ENCODE peak calls at places on chromosomes 3 and 15, in nine cellular contexts. One of them, this sample, is unnamed.

GRCh38 chr3:128066111-128066510 is 13.9 kb downstream of the SEC61A1 start:
- DNase-seq in sigmoid colon: no peak
- DNase-seq in HepG2: no peak
- DNase-seq in left lung: no peak
- DNase-seq in HCT116: no peak
- DNase-seq in GM23248: no peak
- DNase-seq in cardiac muscle cell: no peak
- DNase-seq in Peyer's patch: no peak
- DNase-seq in adrenal gland: no peak
- DNase-seq in this sample: no peak

GRCh38 chr3:187066228-187066995 is 72.9 kb downstream of the RPL39L start:
- DNase-seq in sigmoid colon: no peak
- DNase-seq in HepG2: peak; percentile 65
- DNase-seq in left lung: no peak
- DNase-seq in HCT116: peak; percentile 47
- DNase-seq in GM23248: peak; percentile 40
- DNase-seq in cardiac muscle cell: peak; percentile 60
- DNase-seq in Peyer's patch: no peak
- DNase-seq in adrenal gland: no peak
- DNase-seq in this sample: no peak

GRCh38 chr3:47394140-47394855 is 13.5 kb downstream of the PTPN23 start:
- DNase-seq in sigmoid colon: no peak
- DNase-seq in HepG2: peak; percentile 85
- DNase-seq in left lung: no peak
- DNase-seq in HCT116: no peak
- DNase-seq in GM23248: no peak
- DNase-seq in cardiac muscle cell: peak; percentile 54
- DNase-seq in Peyer's patch: no peak
- DNase-seq in adrenal gland: peak; percentile 58
- DNase-seq in this sample: no peak

GRCh38 chr15:72341361-72341760 is 21.4 kb upstream of the CELF6 start:
- DNase-seq in sigmoid colon: no peak
- DNase-seq in HepG2: no peak
- DNase-seq in left lung: no peak
- DNase-seq in HCT116: peak; percentile 7
- DNase-seq in GM23248: peak; percentile 15
- DNase-seq in cardiac muscle cell: peak; percentile 63
- DNase-seq in Peyer's patch: no peak
- DNase-seq in adrenal gland: no peak
- DNase-seq in this sample: no peak

GRCh38 chr15:32998979-32999677 is 195.4 kb downstream of the FMN1 start:
- DNase-seq in sigmoid colon: peak; percentile 86
- DNase-seq in HepG2: no peak
- DNase-seq in left lung: no peak
- DNase-seq in HCT116: no peak
- DNase-seq in GM23248: no peak
- DNase-seq in cardiac muscle cell: no peak
- DNase-seq in Peyer's patch: no peak
- DNase-seq in adrenal gland: no peak
- DNase-seq in this sample: no peak

GRCh38 chr15:68028137-68028771 is 25.9 kb upstream of the PIAS1 start:
- DNase-seq in sigmoid colon: no peak
- DNase-seq in HepG2: no peak
- DNase-seq in left lung: no peak
- DNase-seq in HCT116: no peak
- DNase-seq in GM23248: peak; percentile 9
- DNase-seq in cardiac muscle cell: no peak
- DNase-seq in Peyer's patch: no peak
- DNase-seq in adrenal gland: no peak
- DNase-seq in this sample: no peak

GRCh38 chr3:58952128-58952917 is 97.5 kb downstream of the CFAP20DC start:
- DNase-seq in sigmoid colon: no peak
- DNase-seq in HepG2: no peak
- DNase-seq in left lung: no peak
- DNase-seq in HCT116: no peak
- DNase-seq in GM23248: peak; percentile 33
- DNase-seq in cardiac muscle cell: no peak
- DNase-seq in Peyer's patch: no peak
- DNase-seq in adrenal gland: no peak
- DNase-seq in this sample: no peak

GRCh38 chr3:52930748-52931147 is 33.4 kb upstream of the STIMATE start:
- DNase-seq in sigmoid colon: no peak
- DNase-seq in HepG2: no peak
- DNase-seq in left lung: no peak
- DNase-seq in HCT116: no peak
- DNase-seq in GM23248: no peak
- DNase-seq in cardiac muscle cell: no peak
- DNase-seq in Peyer's patch: no peak
- DNase-seq in adrenal gland: no peak
- DNase-seq in this sample: no peak

GRCh38 chr15:64599226-64599625 is 138.8 kb downstream of the ZNF609 start:
- DNase-seq in sigmoid colon: no peak
- DNase-seq in HepG2: no peak
- DNase-seq in left lung: no peak
- DNase-seq in HCT116: no peak
- DNase-seq in GM23248: no peak
- DNase-seq in cardiac muscle cell: no peak
- DNase-seq in Peyer's patch: no peak
- DNase-seq in adrenal gland: no peak
- DNase-seq in this sample: no peak

GRCh38 chr3:185960518-185961288 is 22.9 kb upstream of the TRA2B start:
- DNase-seq in sigmoid colon: no peak
- DNase-seq in HepG2: peak; percentile 82
- DNase-seq in left lung: no peak
- DNase-seq in HCT116: no peak
- DNase-seq in GM23248: peak; percentile 50
- DNase-seq in cardiac muscle cell: no peak
- DNase-seq in Peyer's patch: no peak
- DNase-seq in adrenal gland: no peak
- DNase-seq in this sample: no peak
- H3K4me3 ChIP-seq in sigmoid colon: no peak overlapping the region
- H3K4me3 ChIP-seq in HepG2: peak overlapping the region; percentile 53
- H3K4me3 ChIP-seq in left lung: peak overlapping the region; percentile 19
- H3K4me3 ChIP-seq in HCT116: no peak overlapping the region
- H3K4me3 ChIP-seq in GM23248: peak overlapping the region; percentile 63
- H3K4me3 ChIP-seq in cardiac muscle cell: no peak overlapping the region
- H3K4me3 ChIP-seq in Peyer's patch: peak overlapping the region; percentile 36
- H3K4me3 ChIP-seq in adrenal gland: no peak overlapping the region
- H3K4me3 ChIP-seq in this sample: no peak overlapping the region

GRCh38 chr3:27714692-27715453 is 7.2 kb downstream of the EOMES start:
- DNase-seq in sigmoid colon: no peak
- DNase-seq in HepG2: peak; percentile 18
- DNase-seq in left lung: peak; percentile 84
- DNase-seq in HCT116: no peak
- DNase-seq in GM23248: peak; percentile 46
- DNase-seq in cardiac muscle cell: peak; percentile 68
- DNase-seq in Peyer's patch: peak; percentile 73
- DNase-seq in adrenal gland: no peak
- DNase-seq in this sample: no peak

GRCh38 chr3:27713066-27713400 is 9.1 kb downstream of the EOMES start:
- DNase-seq in sigmoid colon: no peak
- DNase-seq in HepG2: no peak
- DNase-seq in left lung: peak; percentile 37
- DNase-seq in HCT116: no peak
- DNase-seq in GM23248: no peak
- DNase-seq in cardiac muscle cell: no peak
- DNase-seq in Peyer's patch: no peak
- DNase-seq in adrenal gland: no peak
- DNase-seq in this sample: no peak

GRCh38 chr3:27713435-27713880 is 8.7 kb downstream of the EOMES start:
- DNase-seq in sigmoid colon: no peak
- DNase-seq in HepG2: no peak
- DNase-seq in left lung: peak; percentile 64
- DNase-seq in HCT116: no peak
- DNase-seq in GM23248: peak; percentile 41
- DNase-seq in cardiac muscle cell: peak; percentile 16
- DNase-seq in Peyer's patch: no peak
- DNase-seq in adrenal gland: no peak
- DNase-seq in this sample: no peak

GRCh38 chr3:27715454-27715806 is 6.7 kb downstream of the EOMES start:
- DNase-seq in sigmoid colon: no peak
- DNase-seq in HepG2: no peak
- DNase-seq in left lung: no peak
- DNase-seq in HCT116: no peak
- DNase-seq in GM23248: no peak
- DNase-seq in cardiac muscle cell: no peak
- DNase-seq in Peyer's patch: no peak
- DNase-seq in adrenal gland: no peak
- DNase-seq in this sample: no peak

DNA sequence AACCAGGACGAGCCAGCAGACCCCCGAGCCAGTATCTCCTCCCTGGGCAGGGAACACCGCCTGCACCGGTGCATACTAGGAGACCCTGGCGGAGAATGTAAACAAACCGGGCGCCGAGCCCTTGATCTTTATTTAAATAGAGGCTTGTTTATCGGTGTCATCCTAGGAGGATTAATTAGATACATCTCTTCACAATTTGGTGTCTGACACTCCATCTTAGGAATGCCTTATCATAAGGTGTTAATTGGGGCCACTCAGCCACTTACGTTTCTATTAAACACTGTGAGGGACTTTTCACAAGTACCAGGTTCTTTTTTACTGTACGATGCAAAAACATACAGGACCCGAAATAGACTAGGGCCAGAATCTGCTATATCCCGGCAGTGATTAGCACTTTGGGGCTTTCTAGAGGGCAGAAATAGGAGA is 8.0 kb downstream of the EOMES start:
- DNase-seq in sigmoid colon: no peak
- DNase-seq in HepG2: no peak
- DNase-seq in left lung: no peak
- DNase-seq in HCT116: no peak
- DNase-seq in GM23248: no peak
- DNase-seq in cardiac muscle cell: peak; percentile 30
- DNase-seq in Peyer's patch: no peak
- DNase-seq in adrenal gland: no peak
- DNase-seq in this sample: no peak
- H3K27me3 ChIP-seq in sigmoid colon: peaks cover 21% of the 10 kb centered on the region
- H3K27me3 ChIP-seq in HepG2: peaks cover 12% of the 10 kb centered on the region
- H3K27me3 ChIP-seq in left lung: peaks cover 44% of the 10 kb centered on the region
- H3K27me3 ChIP-seq in HCT116: no peaks in the 10 kb centered on the region
- H3K27me3 ChIP-seq in GM23248: peaks cover 36% of the 10 kb centered on the region
- H3K27me3 ChIP-seq in cardiac muscle cell: peaks cover 70% of the 10 kb centered on the region
- H3K27me3 ChIP-seq in Peyer's patch: peaks cover 11% of the 10 kb centered on the region
- H3K27me3 ChIP-seq in adrenal gland: peaks cover 40% of the 10 kb centered on the region
- H3K27me3 ChIP-seq in this sample: peaks cover 4% of the 10 kb centered on the region

DNA sequence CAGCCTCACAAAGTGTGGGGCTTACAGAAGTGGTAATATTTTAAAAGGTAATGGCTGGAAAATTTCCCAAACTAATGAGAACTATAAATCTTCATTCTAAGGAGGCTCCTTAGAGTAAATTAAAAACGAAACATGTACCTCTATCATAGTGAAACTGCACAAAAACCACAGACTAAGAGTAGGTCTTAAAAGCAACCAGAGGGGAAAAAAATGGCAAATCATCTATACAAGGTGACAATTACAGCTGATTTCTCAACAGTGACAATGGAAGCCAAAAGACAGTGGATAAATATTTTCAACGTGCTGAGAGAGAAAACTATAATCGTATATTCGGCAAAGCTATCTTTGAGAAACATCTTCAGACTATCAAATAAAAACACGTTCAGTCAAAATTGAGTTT is 20.6 kb downstream of the HEG1 start:
- DNase-seq in sigmoid colon: no peak
- DNase-seq in HepG2: no peak
- DNase-seq in left lung: no peak
- DNase-seq in HCT116: no peak
- DNase-seq in GM23248: no peak
- DNase-seq in cardiac muscle cell: no peak
- DNase-seq in Peyer's patch: no peak
- DNase-seq in adrenal gland: no peak
- DNase-seq in this sample: no peak
- H3K9me3 ChIP-seq in sigmoid colon: peaks cover 5% of the 10 kb centered on the region
- H3K9me3 ChIP-seq in HepG2: no peaks in the 10 kb centered on the region
- H3K9me3 ChIP-seq in left lung: peaks cover 6% of the 10 kb centered on the region
- H3K9me3 ChIP-seq in HCT116: no peaks in the 10 kb centered on the region
- H3K9me3 ChIP-seq in GM23248: no peaks in the 10 kb centered on the region
- H3K9me3 ChIP-seq in cardiac muscle cell: no peaks in the 10 kb centered on the region
- H3K9me3 ChIP-seq in Peyer's patch: no peaks in the 10 kb centered on the region
- H3K9me3 ChIP-seq in adrenal gland: no peaks in the 10 kb centered on the region
- H3K9me3 ChIP-seq in this sample: peaks cover 2% of the 10 kb centered on the region

DNA sequence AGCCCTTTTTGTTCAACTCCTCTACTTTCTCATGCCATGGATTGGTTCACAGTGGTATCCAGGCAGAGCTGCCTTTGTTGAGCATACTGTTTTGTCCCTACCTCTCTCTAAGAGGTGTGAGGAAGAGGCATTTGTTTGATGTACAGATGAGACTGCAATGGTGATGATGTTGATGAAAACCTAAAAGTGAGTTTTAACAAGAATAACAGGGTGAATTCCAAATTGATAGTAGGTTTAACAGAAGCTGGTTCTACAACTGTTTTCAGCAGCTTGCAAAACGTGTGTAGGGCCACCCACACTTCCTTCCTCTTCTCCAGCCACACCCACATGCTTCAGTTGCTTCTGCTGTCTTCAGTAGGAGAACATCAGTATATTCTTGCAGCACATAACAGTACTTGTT is 10.2 kb downstream of the SNRK start:
- DNase-seq in sigmoid colon: no peak
- DNase-seq in HepG2: no peak
- DNase-seq in left lung: no peak
- DNase-seq in HCT116: no peak
- DNase-seq in GM23248: peak; percentile 57
- DNase-seq in cardiac muscle cell: no peak
- DNase-seq in Peyer's patch: no peak
- DNase-seq in adrenal gland: no peak
- DNase-seq in this sample: no peak
- H3K4me3 ChIP-seq in sigmoid colon: no peak overlapping the region
- H3K4me3 ChIP-seq in HepG2: no peak overlapping the region
- H3K4me3 ChIP-seq in left lung: no peak overlapping the region
- H3K4me3 ChIP-seq in HCT116: no peak overlapping the region
- H3K4me3 ChIP-seq in GM23248: no peak overlapping the region
- H3K4me3 ChIP-seq in cardiac muscle cell: no peak overlapping the region
- H3K4me3 ChIP-seq in Peyer's patch: no peak overlapping the region
- H3K4me3 ChIP-seq in adrenal gland: no peak overlapping the region
- H3K4me3 ChIP-seq in this sample: no peak overlapping the region

GRCh38 chr15:58551764-58552504 is 120.1 kb downstream of the LIPC start:
- DNase-seq in sigmoid colon: no peak
- DNase-seq in HepG2: peak; percentile 94
- DNase-seq in left lung: no peak
- DNase-seq in HCT116: no peak
- DNase-seq in GM23248: peak; percentile 94
- DNase-seq in cardiac muscle cell: no peak
- DNase-seq in Peyer's patch: peak; percentile 86
- DNase-seq in adrenal gland: no peak
- DNase-seq in this sample: no peak
- H3K27me3 ChIP-seq in sigmoid colon: no peaks in the 10 kb centered on the region
- H3K27me3 ChIP-seq in HepG2: no peaks in the 10 kb centered on the region
- H3K27me3 ChIP-seq in left lung: no peaks in the 10 kb centered on the region
- H3K27me3 ChIP-seq in HCT116: no peaks in the 10 kb centered on the region
- H3K27me3 ChIP-seq in GM23248: no peaks in the 10 kb centered on the region
- H3K27me3 ChIP-seq in cardiac muscle cell: no peaks in the 10 kb centered on the region
- H3K27me3 ChIP-seq in Peyer's patch: no peaks in the 10 kb centered on the region
- H3K27me3 ChIP-seq in adrenal gland: no peaks in the 10 kb centered on the region
- H3K27me3 ChIP-seq in this sample: no peaks in the 10 kb centered on the region

This sample was measured in RWPE2.